ENCODE peak calls at places on chromosomes 6 and 20, in nine cellular contexts. G is central memory CD8-positive, alpha-beta T cell; F is LoVo; X is T-helper 1 cell; T is GM12865; M is Caco-2; E is A673; Y is Ammon's horn; N is T-helper 9 cell. A is an unnamed sample.

GRCh38 chr6:73703514-73703913 is 7.5 kb downstream of the CD109 start:
- DNase-seq in G (no peak), F (no peak), X (no peak), T (no peak), M (no peak), E (no peak), Y (no peak), N (no peak), A (no peak)

GRCh38 chr6:166743415-166743814 is 116.4 kb upstream of the RPS6KA2 start:
- DNase-seq in G (no peak), F (no peak), X (no peak), T (no peak), M (no peak), E (no peak), Y (no peak), N (no peak), A (no peak)

GRCh38 chr6:69693749-69694148 is 103.1 kb downstream of the LMBRD1 start:
- DNase-seq in G (no peak), F (no peak), X (no peak), T (no peak), M (no peak), E (no peak), Y (no peak), N (no peak), A (no peak)

GRCh38 chr6:108565091-108565766 is 4.5 kb downstream of the FOXO3 start:
- DNase-seq in G (peak), F (no peak), X (no peak), T (peak), M (no peak), E (no peak), Y (no peak), N (no peak), A (no peak)

GRCh38 chr6:106114492-106114891 is 28.4 kb downstream of the PRDM1 start:
- DNase-seq in G (no peak), F (no peak), X (no peak), T (peak), M (no peak), E (no peak), Y (no peak), N (no peak), A (no peak)

GRCh38 chr6:168929871-168930450 is 323.7 kb downstream of the THBS2 start:
- DNase-seq in G (no peak), F (no peak), X (no peak), T (no peak), M (no peak), E (no peak), Y (no peak), N (no peak), A (no peak)

GRCh38 chr6:144197919-144198318 is 47.6 kb downstream of the STX11 start:
- DNase-seq in G (peak), F (no peak), X (no peak), T (no peak), M (no peak), E (no peak), Y (no peak), N (no peak), A (no peak)

GRCh38 chr20:53202781-53203180 is 230.6 kb downstream of the TSHZ2 start:
- DNase-seq in G (no peak), F (no peak), X (no peak), T (no peak), M (no peak), E (no peak), Y (peak), N (no peak), A (no peak)

GRCh38 chr20:41173161-41173721 is 35.9 kb downstream of the PLCG1 start:
- DNase-seq in G (peak), F (peak), X (peak), T (peak), M (peak), E (peak), Y (peak), N (peak), A (peak)